ENCODE peak calls at places on chromosome 1, in nine cellular contexts. M is T-helper 17 cell; U is left ventricle myocardium superior; A is activated CD8-positive, alpha-beta memory T cell treated with anti-CD3 and anti-CD28 coated beads, Interleukin-2, amount 10 ng/mL, durations not matched to agents 7 days and 5 days; W is Panc1; O is central memory CD8-positive, alpha-beta T cell; I is natural killer cell; E is activated B cell treated with CpG ODN at 0.5 μM for 24 hours; F is A549. D is an unnamed sample.
A peak's percentile ranks its signal among the peaks of the same experiment; 100 is the strongest.

GRCh38 chr1:55626326-55626725 is 411.2 kb upstream of the USP24 start:
- ATAC-seq in F (no peak), U (no peak), I (no peak), O (no peak), E (no peak), M (no peak), W (no peak), A (no peak), D (no peak)

GRCh38 chr1:1605034-1605591 is 5.2 kb upstream of the FNDC10 start:
- ATAC-seq in W (peak; percentile 17), E (no peak), A (no peak), U (no peak), F (no peak), O (no peak), I (no peak), M (no peak), D (no peak)

GRCh38 chr1:25556132-25556670 is 12.8 kb downstream of the LDLRAP1 start:
- ATAC-seq in O (no peak), F (no peak), W (no peak), I (no peak), M (peak; percentile 21), E (no peak), A (no peak), U (no peak), D (no peak)

GRCh38 chr1:244272471-244273261 is 179.0 kb downstream of the ADSS2 start:
- ATAC-seq in A (peak; percentile 86), I (peak; percentile 99), U (peak; percentile 90), E (peak; percentile 96), O (peak; percentile 64), F (peak; percentile 28), M (peak; percentile 98), W (peak; percentile 76), D (peak; percentile 70)

GRCh38 chr1:36419569-36419968 is 21.9 kb upstream of the LSM10 start:
- ATAC-seq in O (no peak), W (no peak), A (no peak), F (no peak), I (no peak), U (no peak), E (no peak), M (no peak), D (no peak)

GRCh38 chr1:61271412-61271789 is 189.0 kb downstream of the NFIA start:
- ATAC-seq in W (no peak), M (no peak), O (no peak), A (peak; percentile 24), I (no peak), E (no peak), F (no peak), U (no peak), D (no peak)

GRCh38 chr1:147292635-147293251 is 50.3 kb downstream of the CHD1L start:
- ATAC-seq in I (no peak), E (no peak), U (peak; percentile 43), A (no peak), F (peak; percentile 64), M (no peak), W (no peak), O (no peak), D (peak; percentile 81)

GRCh38 chr1:81702903-81703302 is 97.8 kb upstream of the ADGRL2 start:
- ATAC-seq in A (no peak), O (no peak), I (no peak), W (peak; percentile 84), U (no peak), E (no peak), F (peak; percentile 86), M (no peak), D (peak; percentile 79)

GRCh38 chr1:8627728-8628127 is 189.7 kb downstream of the RERE start:
- ATAC-seq in W (no peak), A (no peak), E (no peak), I (no peak), M (no peak), U (no peak), F (no peak), O (no peak), D (no peak)

GRCh38 chr1:59543211-59543668 is 246.3 kb downstream of the FGGY start:
- ATAC-seq in F (no peak), A (no peak), M (no peak), E (no peak), O (no peak), I (no peak), W (no peak), U (no peak), D (no peak)

D was measured in SK-N-SH treated with all-trans-retinoic acid at 6 μM for 48 hours.